ENCODE peak calls at places on chromosomes 12 and 14, in eight cellular contexts. One of them, this sample, is unnamed.

GRCh38 chr12:126248871-126249403 is 1183.7 kb downstream of the AACS start:
- DNase-seq in fibroblast of lung: no peak
- DNase-seq in WERI-Rb-1: no peak
- DNase-seq in uterus: no peak
- DNase-seq in IMR-90: no peak
- DNase-seq in Peyer's patch: no peak
- DNase-seq in colonic mucosa: no peak
- DNase-seq in AG04450: no peak
- DNase-seq in this sample: no peak

GRCh38 chr12:88314706-88315105 is 172.6 kb downstream of the TMTC3 start:
- DNase-seq in fibroblast of lung: no peak
- DNase-seq in WERI-Rb-1: no peak
- DNase-seq in uterus: no peak
- DNase-seq in IMR-90: no peak
- DNase-seq in Peyer's patch: no peak
- DNase-seq in colonic mucosa: no peak
- DNase-seq in AG04450: no peak
- DNase-seq in this sample: no peak

GRCh38 chr12:44696542-44696941 is 179.6 kb downstream of the NELL2 start:
- DNase-seq in fibroblast of lung: no peak
- DNase-seq in WERI-Rb-1: no peak
- DNase-seq in uterus: no peak
- DNase-seq in IMR-90: no peak
- DNase-seq in Peyer's patch: no peak
- DNase-seq in colonic mucosa: no peak
- DNase-seq in AG04450: no peak
- DNase-seq in this sample: no peak

GRCh38 chr14:100585448-100586152 is 1.6 kb downstream of the BEGAIN start:
- DNase-seq in fibroblast of lung: no peak
- DNase-seq in WERI-Rb-1: no peak
- DNase-seq in uterus: no peak
- DNase-seq in IMR-90: no peak
- DNase-seq in Peyer's patch: no peak
- DNase-seq in colonic mucosa: no peak
- DNase-seq in AG04450: no peak
- DNase-seq in this sample: no peak

GRCh38 chr14:45028107-45028626 is 55.7 kb upstream of the PRPF39 start:
- DNase-seq in fibroblast of lung: no peak
- DNase-seq in WERI-Rb-1: no peak
- DNase-seq in uterus: no peak
- DNase-seq in IMR-90: no peak
- DNase-seq in Peyer's patch: no peak
- DNase-seq in colonic mucosa: no peak
- DNase-seq in AG04450: no peak
- DNase-seq in this sample: no peak

GRCh38 chr12:76032043-76032981 is 736 bp upstream of the PHLDA1 start:
- DNase-seq in fibroblast of lung: peak; percentile 75
- DNase-seq in WERI-Rb-1: no peak
- DNase-seq in uterus: peak; percentile 43
- DNase-seq in IMR-90: peak; percentile 70
- DNase-seq in Peyer's patch: peak; percentile 36
- DNase-seq in colonic mucosa: peak; percentile 52
- DNase-seq in AG04450: no peak
- DNase-seq in this sample: peak; percentile 87

GRCh38 chr12:76158518-76159321 is 74.2 kb upstream of the NAP1L1 start:
- DNase-seq in fibroblast of lung: peak; percentile 64
- DNase-seq in WERI-Rb-1: no peak
- DNase-seq in uterus: no peak
- DNase-seq in IMR-90: peak; percentile 84
- DNase-seq in Peyer's patch: peak; percentile 64
- DNase-seq in colonic mucosa: peak; percentile 45
- DNase-seq in AG04450: peak; percentile 21
- DNase-seq in this sample: no peak

GRCh38 chr12:96255077-96255476 is 60.9 kb downstream of the ELK3 start:
- DNase-seq in fibroblast of lung: peak; percentile 66
- DNase-seq in WERI-Rb-1: no peak
- DNase-seq in uterus: peak; percentile 68
- DNase-seq in IMR-90: peak; percentile 57
- DNase-seq in Peyer's patch: no peak
- DNase-seq in colonic mucosa: no peak
- DNase-seq in AG04450: no peak
- DNase-seq in this sample: peak; percentile 86

GRCh38 chr12:77064891-77065360 is 443 bp downstream of the E2F7 start:
- DNase-seq in fibroblast of lung: no peak
- DNase-seq in WERI-Rb-1: no peak
- DNase-seq in uterus: no peak
- DNase-seq in IMR-90: no peak
- DNase-seq in Peyer's patch: no peak
- DNase-seq in colonic mucosa: no peak
- DNase-seq in AG04450: no peak
- DNase-seq in this sample: no peak

GRCh38 chr12:105740337-105740736 is 398.4 kb downstream of the NUAK1 start:
- DNase-seq in fibroblast of lung: no peak
- DNase-seq in WERI-Rb-1: no peak
- DNase-seq in uterus: no peak
- DNase-seq in IMR-90: no peak
- DNase-seq in Peyer's patch: no peak
- DNase-seq in colonic mucosa: no peak
- DNase-seq in AG04450: no peak
- DNase-seq in this sample: no peak

GRCh38 chr12:130920711-130921381 is 32.9 kb upstream of the ADGRD1 start:
- DNase-seq in fibroblast of lung: peak; percentile 88
- DNase-seq in WERI-Rb-1: no peak
- DNase-seq in uterus: peak; percentile 80
- DNase-seq in IMR-90: peak; percentile 59
- DNase-seq in Peyer's patch: no peak
- DNase-seq in colonic mucosa: peak; percentile 55
- DNase-seq in AG04450: no peak
- DNase-seq in this sample: peak; percentile 85

GRCh38 chr14:102775855-102776760 is 1.1 kb upstream of the TRAF3 start:
- DNase-seq in fibroblast of lung: peak; percentile 45
- DNase-seq in WERI-Rb-1: no peak
- DNase-seq in uterus: peak; percentile 34
- DNase-seq in IMR-90: peak; percentile 80
- DNase-seq in Peyer's patch: no peak
- DNase-seq in colonic mucosa: peak; percentile 67
- DNase-seq in AG04450: no peak
- DNase-seq in this sample: no peak

GRCh38 chr14:72528059-72528950 is 365.6 kb downstream of the DPF3 start:
- DNase-seq in fibroblast of lung: no peak
- DNase-seq in WERI-Rb-1: no peak
- DNase-seq in uterus: no peak
- DNase-seq in IMR-90: peak; percentile 67
- DNase-seq in Peyer's patch: no peak
- DNase-seq in colonic mucosa: no peak
- DNase-seq in AG04450: no peak
- DNase-seq in this sample: no peak

GRCh38 chr12:50696931-50697330 is 67.0 kb upstream of the ATF1 start:
- DNase-seq in fibroblast of lung: no peak
- DNase-seq in WERI-Rb-1: no peak
- DNase-seq in uterus: no peak
- DNase-seq in IMR-90: no peak
- DNase-seq in Peyer's patch: no peak
- DNase-seq in colonic mucosa: no peak
- DNase-seq in AG04450: no peak
- DNase-seq in this sample: no peak

GRCh38 chr14:76861574-76862255 is 35.5 kb downstream of the LRRC74A start:
- DNase-seq in fibroblast of lung: no peak
- DNase-seq in WERI-Rb-1: no peak
- DNase-seq in uterus: no peak
- DNase-seq in IMR-90: no peak
- DNase-seq in Peyer's patch: no peak
- DNase-seq in colonic mucosa: no peak
- DNase-seq in AG04450: no peak
- DNase-seq in this sample: no peak

GRCh38 chr12:77842430-77842829 is 11.7 kb downstream of the NAV3 start:
- DNase-seq in fibroblast of lung: no peak
- DNase-seq in WERI-Rb-1: no peak
- DNase-seq in uterus: no peak
- DNase-seq in IMR-90: no peak
- DNase-seq in Peyer's patch: no peak
- DNase-seq in colonic mucosa: no peak
- DNase-seq in AG04450: no peak
- DNase-seq in this sample: no peak

GRCh38 chr14:35401422-35401729 is 3.2 kb downstream of the NFKBIA start:
- DNase-seq in fibroblast of lung: no peak
- DNase-seq in WERI-Rb-1: no peak
- DNase-seq in uterus: no peak
- DNase-seq in IMR-90: no peak
- DNase-seq in Peyer's patch: no peak
- DNase-seq in colonic mucosa: no peak
- DNase-seq in AG04450: no peak
- DNase-seq in this sample: no peak

GRCh38 chr14:67514203-67514607 is 18.9 kb upstream of the PLEKHH1 start:
- DNase-seq in fibroblast of lung: no peak
- DNase-seq in WERI-Rb-1: no peak
- DNase-seq in uterus: peak; percentile 35
- DNase-seq in IMR-90: no peak
- DNase-seq in Peyer's patch: no peak
- DNase-seq in colonic mucosa: peak; percentile 46
- DNase-seq in AG04450: no peak
- DNase-seq in this sample: no peak

GRCh38 chr14:67516679-67517078 is 16.4 kb upstream of the PLEKHH1 start:
- DNase-seq in fibroblast of lung: no peak
- DNase-seq in WERI-Rb-1: no peak
- DNase-seq in uterus: no peak
- DNase-seq in IMR-90: no peak
- DNase-seq in Peyer's patch: no peak
- DNase-seq in colonic mucosa: no peak
- DNase-seq in AG04450: no peak
- DNase-seq in this sample: no peak

GRCh38 chr14:67517083-67517482 is 16.0 kb upstream of the PLEKHH1 start:
- DNase-seq in fibroblast of lung: no peak
- DNase-seq in WERI-Rb-1: peak; percentile 58
- DNase-seq in uterus: no peak
- DNase-seq in IMR-90: no peak
- DNase-seq in Peyer's patch: no peak
- DNase-seq in colonic mucosa: no peak
- DNase-seq in AG04450: no peak
- DNase-seq in this sample: no peak

GRCh38 chr14:67514650-67515385 is 18.3 kb upstream of the PLEKHH1 start:
- DNase-seq in fibroblast of lung: peak; percentile 37
- DNase-seq in WERI-Rb-1: peak; percentile 18
- DNase-seq in uterus: peak; percentile 34
- DNase-seq in IMR-90: peak; percentile 33
- DNase-seq in Peyer's patch: peak; percentile 51
- DNase-seq in colonic mucosa: peak; percentile 52
- DNase-seq in AG04450: no peak
- DNase-seq in this sample: no peak

GRCh38 chr14:67515386-67516079 is 17.6 kb upstream of the PLEKHH1 start:
- DNase-seq in fibroblast of lung: no peak
- DNase-seq in WERI-Rb-1: peak; percentile 20
- DNase-seq in uterus: no peak
- DNase-seq in IMR-90: no peak
- DNase-seq in Peyer's patch: peak; percentile 44
- DNase-seq in colonic mucosa: peak; percentile 40
- DNase-seq in AG04450: no peak
- DNase-seq in this sample: no peak
- TF ChIP-seq CTCF in fibroblast of lung: no peak
- TF ChIP-seq CTCF in WERI-Rb-1: no peak
- TF ChIP-seq CTCF in uterus: no peak
- TF ChIP-seq CTCF in IMR-90: no peak
- TF ChIP-seq CTCF in Peyer's patch: no peak
- TF ChIP-seq CTCF in colonic mucosa: no peak
- TF ChIP-seq CTCF in AG04450: no peak
- TF ChIP-seq CTCF in this sample: no peak

DNA sequence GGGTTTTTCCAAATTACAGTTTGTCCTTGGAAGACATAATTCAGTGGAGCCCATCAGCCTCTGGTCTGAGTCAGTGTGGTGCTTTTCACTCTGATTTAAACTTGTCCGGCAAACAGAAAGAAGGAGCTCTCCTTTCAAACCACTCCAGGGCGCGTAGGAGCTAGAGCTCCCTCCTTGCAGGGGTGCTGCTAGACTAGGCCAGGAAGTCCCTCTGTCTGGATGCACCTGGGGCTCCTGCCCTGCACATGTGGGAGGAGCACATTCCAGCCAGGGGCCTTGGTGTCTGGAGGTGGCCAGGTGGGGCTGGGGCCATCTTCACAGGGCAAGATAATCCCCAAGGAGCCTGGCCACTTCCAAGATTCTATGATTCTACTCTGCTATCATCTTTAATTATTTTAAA is 3.1 kb downstream of the SERPINA3 start:
- DNase-seq in fibroblast of lung: no peak
- DNase-seq in WERI-Rb-1: no peak
- DNase-seq in uterus: no peak
- DNase-seq in IMR-90: no peak
- DNase-seq in Peyer's patch: no peak
- DNase-seq in colonic mucosa: no peak
- DNase-seq in AG04450: no peak
- DNase-seq in this sample: no peak
- H3K4me3 ChIP-seq in fibroblast of lung: no peak overlapping the region
- H3K4me3 ChIP-seq in WERI-Rb-1: no peak overlapping the region
- H3K4me3 ChIP-seq in uterus: no peak overlapping the region
- H3K4me3 ChIP-seq in IMR-90: no peak overlapping the region
- H3K4me3 ChIP-seq in Peyer's patch: no peak overlapping the region
- H3K4me3 ChIP-seq in colonic mucosa: no peak overlapping the region
- H3K4me3 ChIP-seq in AG04450: no peak overlapping the region
- H3K4me3 ChIP-seq in this sample: peak overlapping the region; percentile 59

GRCh38 chr12:42859612-42860011 is 270.1 kb upstream of the PRICKLE1 start:
- DNase-seq in fibroblast of lung: peak; percentile 44
- DNase-seq in WERI-Rb-1: no peak
- DNase-seq in uterus: no peak
- DNase-seq in IMR-90: peak; percentile 8
- DNase-seq in Peyer's patch: no peak
- DNase-seq in colonic mucosa: no peak
- DNase-seq in AG04450: no peak
- DNase-seq in this sample: no peak

GRCh38 chr12:42865282-42865681 is 275.7 kb upstream of the PRICKLE1 start:
- DNase-seq in fibroblast of lung: no peak
- DNase-seq in WERI-Rb-1: no peak
- DNase-seq in uterus: no peak
- DNase-seq in IMR-90: no peak
- DNase-seq in Peyer's patch: no peak
- DNase-seq in colonic mucosa: no peak
- DNase-seq in AG04450: no peak
- DNase-seq in this sample: no peak

GRCh38 chr12:42862055-42862454 is 272.5 kb upstream of the PRICKLE1 start:
- DNase-seq in fibroblast of lung: no peak
- DNase-seq in WERI-Rb-1: no peak
- DNase-seq in uterus: no peak
- DNase-seq in IMR-90: no peak
- DNase-seq in Peyer's patch: no peak
- DNase-seq in colonic mucosa: no peak
- DNase-seq in AG04450: no peak
- DNase-seq in this sample: no peak
- H3K27ac ChIP-seq in fibroblast of lung: no peak overlapping the region
- H3K27ac ChIP-seq in WERI-Rb-1: no peak overlapping the region
- H3K27ac ChIP-seq in uterus: no peak overlapping the region
- H3K27ac ChIP-seq in IMR-90: no peak overlapping the region
- H3K27ac ChIP-seq in Peyer's patch: no peak overlapping the region
- H3K27ac ChIP-seq in colonic mucosa: no peak overlapping the region
- H3K27ac ChIP-seq in AG04450: no peak overlapping the region
- H3K27ac ChIP-seq in this sample: no peak overlapping the region

DNA sequence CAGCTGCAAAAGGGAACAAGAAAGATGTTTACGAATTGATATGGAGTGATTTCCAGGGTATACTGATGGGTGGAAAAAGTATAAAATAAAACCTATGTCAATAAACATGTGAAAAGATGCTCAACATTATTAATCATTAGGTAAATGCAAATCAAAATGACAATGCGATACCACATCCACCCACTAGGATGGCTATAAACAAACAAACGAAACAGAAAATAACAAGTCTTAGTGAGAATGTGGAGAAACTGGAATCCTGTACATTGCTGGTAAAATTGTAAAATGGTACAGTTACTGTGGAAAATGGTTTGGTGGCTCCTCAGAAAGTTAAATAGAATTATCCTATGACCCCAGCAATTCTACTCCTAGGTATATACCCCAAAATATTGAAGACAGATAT is 9.5 kb upstream of the BEST3 start:
- DNase-seq in fibroblast of lung: no peak
- DNase-seq in WERI-Rb-1: no peak
- DNase-seq in uterus: no peak
- DNase-seq in IMR-90: no peak
- DNase-seq in Peyer's patch: no peak
- DNase-seq in colonic mucosa: no peak
- DNase-seq in AG04450: no peak
- DNase-seq in this sample: no peak
- TF ChIP-seq CTCF in fibroblast of lung: peak; percentile 3
- TF ChIP-seq CTCF in WERI-Rb-1: no peak
- TF ChIP-seq CTCF in uterus: no peak
- TF ChIP-seq CTCF in IMR-90: no peak
- TF ChIP-seq CTCF in Peyer's patch: no peak
- TF ChIP-seq CTCF in colonic mucosa: no peak
- TF ChIP-seq CTCF in AG04450: peak; percentile 24
- TF ChIP-seq CTCF in this sample: no peak